ENCODE peak calls at places on chromosomes 12 and 14, in eight cellular contexts. N, P, L, A, Q, V, M and D are unnamed samples.

GRCh38 chr14:24367506-24368214 is at the start of gene NFATC4:
- DNase-seq in A (peak), V (no peak), L (peak), M (peak), Q (peak), N (peak), P (peak), D (peak)

GRCh38 chr12:25276199-25276937 is 25.6 kb upstream of the KRAS start:
- DNase-seq in Q (no peak), P (peak), M (no peak), L (peak), A (peak), N (no peak), V (no peak), D (no peak)

GRCh38 chr14:99982449-99983250 is 82.6 kb upstream of the EVL start:
- DNase-seq in V (peak), A (peak), M (peak), Q (no peak), L (peak), P (peak), N (peak), D (no peak)

GRCh38 chr12:32016680-32017482 is 57.7 kb downstream of the RESF1 start:
- DNase-seq in M (no peak), V (no peak), A (no peak), N (no peak), L (no peak), P (no peak), Q (no peak), D (no peak)

GRCh38 chr12:58067610-58068387 is 126.4 kb downstream of the ATP23 start:
- DNase-seq in A (peak), P (no peak), V (no peak), L (peak), N (no peak), M (no peak), Q (no peak), D (no peak)

GRCh38 chr12:57152408-57153038 is 5.1 kb upstream of the LRP1-AS start:
- DNase-seq in L (peak), M (no peak), N (no peak), V (no peak), Q (no peak), P (no peak), A (peak), D (no peak)

GRCh38 chr12:7934153-7934552 is 1.8 kb downstream of the SLC2A3 start:
- DNase-seq in M (no peak), A (peak), Q (no peak), N (no peak), P (no peak), V (no peak), L (no peak), D (no peak)

GRCh38 chr14:51071851-51072250 is 23.1 kb downstream of the TRIM9 start:
- DNase-seq in N (peak), P (no peak), A (no peak), V (no peak), M (no peak), Q (no peak), L (no peak), D (no peak)

GRCh38 chr12:40829738-40830144 is 137.5 kb downstream of the CNTN1 start:
- DNase-seq in N (no peak), L (peak), M (no peak), A (peak), Q (no peak), V (no peak), P (peak), D (no peak)

GRCh38 chr14:81062816-81063215 is 107.4 kb downstream of the TSHR start:
- DNase-seq in Q (no peak), A (no peak), P (peak), M (no peak), N (no peak), V (no peak), L (peak), D (no peak)

GRCh38 chr14:63457498-63457897 is 85.7 kb downstream of the PPP2R5E start:
- DNase-seq in V (no peak), L (no peak), N (no peak), A (no peak), M (no peak), Q (no peak), P (no peak), D (no peak)

GRCh38 chr14:72636094-72636493 is 257.8 kb downstream of the DPF3 start:
- DNase-seq in A (no peak), M (no peak), V (no peak), L (peak), P (no peak), N (no peak), Q (no peak), D (no peak)

GRCh38 chr14:41973178-41973577 is 366.5 kb downstream of the LRFN5 start:
- DNase-seq in L (no peak), A (no peak), M (no peak), Q (no peak), N (no peak), V (no peak), P (no peak), D (no peak)

GRCh38 chr12:50078281-50078680 is 6.9 kb upstream of the SMARCD1 start:
- DNase-seq in N (no peak), V (no peak), M (no peak), L (no peak), Q (no peak), A (no peak), P (no peak), D (no peak)

GRCh38 chr14:92718659-92719058 is 29.8 kb downstream of the LGMN start:
- DNase-seq in M (no peak), A (no peak), P (no peak), Q (no peak), N (no peak), L (peak), V (no peak), D (no peak)

GRCh38 chr12:16272222-16272621 is 5.3 kb downstream of the SLC15A5 start:
- DNase-seq in L (peak), Q (no peak), N (no peak), A (no peak), M (no peak), P (no peak), V (no peak), D (no peak)

GRCh38 chr12:53402871-53403270 is 20.8 kb upstream of the AMHR2 start:
- DNase-seq in M (no peak), Q (no peak), P (no peak), A (no peak), N (no peak), L (no peak), V (no peak), D (no peak)

GRCh38 chr14:103819503-103820307 is 27.7 kb downstream of the PPP1R13B start:
- DNase-seq in Q (no peak), P (no peak), V (no peak), L (peak), M (no peak), N (peak), A (no peak), D (peak)

GRCh38 chr14:54387328-54387727 is 9.5 kb upstream of the CDKN3 start:
- DNase-seq in M (no peak), V (no peak), Q (no peak), A (no peak), P (no peak), L (no peak), N (no peak), D (no peak)

GRCh38 chr14:104102282-104102914 is 16.9 kb downstream of the ASPG start:
- DNase-seq in V (no peak), P (no peak), Q (peak), L (no peak), A (no peak), M (no peak), N (peak), D (no peak)

GRCh38 chr12:79373896-79374499 is 316.8 kb downstream of the PAWR start:
- DNase-seq in A (peak), Q (no peak), M (peak), N (no peak), V (no peak), L (peak), P (peak), D (no peak)

GRCh38 chr12:61546296-61546695 is 713.9 kb upstream of the USP15 start:
- DNase-seq in Q (no peak), V (no peak), P (no peak), M (no peak), L (no peak), N (no peak), A (no peak), D (no peak)

GRCh38 chr12:124995200-124995961 is 1.9 kb downstream of the BRI3BP start:
- DNase-seq in Q (no peak), M (no peak), A (no peak), N (no peak), L (no peak), V (no peak), P (no peak), D (peak)

GRCh38 chr14:102164241-102164641 is 24.5 kb downstream of the WDR20 start:
- DNase-seq in Q (no peak), P (no peak), N (no peak), A (peak), V (no peak), L (peak), M (no peak), D (no peak)

GRCh38 chr14:54597795-54598443 is 31.0 kb downstream of the SAMD4A start:
- DNase-seq in A (peak), N (no peak), Q (no peak), M (no peak), L (peak), V (no peak), P (no peak), D (no peak)

GRCh38 chr14:22545842-22546721 is 42.9 kb downstream of the DAD1 start:
- DNase-seq in P (no peak), N (no peak), L (peak), Q (no peak), M (no peak), A (peak), V (no peak), D (no peak)

GRCh38 chr12:82329508-82329907 is 28.7 kb downstream of the CCDC59 start:
- DNase-seq in L (no peak), N (no peak), V (no peak), A (peak), M (no peak), Q (no peak), P (no peak), D (no peak)

GRCh38 chr14:100677925-100678765 is 48.5 kb upstream of the DLK1 start:
- DNase-seq in Q (peak), L (peak), P (no peak), M (no peak), V (no peak), N (peak), A (peak), D (no peak)